ENCODE peak calls at places on chromosomes 4 and X, in six cellular contexts. One of them, this sample, is unnamed.
A peak's percentile ranks its signal among the peaks of the same experiment; 100 is the strongest.

GRCh38 chr4:48388504-48389154 is 47.3 kb downstream of the SLAIN2 start:
- DNase-seq in astrocyte of the spinal cord: peak; percentile 22
- DNase-seq in cardiac fibroblast: peak; percentile 44
- DNase-seq in body of pancreas: no peak
- DNase-seq in left ventricle myocardium inferior: no peak
- DNase-seq in cardiac muscle cell: peak; percentile 45
- DNase-seq in this sample: peak; percentile 73

GRCh38 chr4:156584100-156584499 is 387.5 kb downstream of the PDGFC start:
- DNase-seq in body of pancreas: no peak
- DNase-seq in astrocyte of the spinal cord: no peak
- DNase-seq in cardiac fibroblast: no peak
- DNase-seq in left ventricle myocardium inferior: no peak
- DNase-seq in cardiac muscle cell: peak; percentile 52
- DNase-seq in this sample: no peak

GRCh38 chr4:13322681-13323101 is 161.4 kb downstream of the RAB28 start:
- DNase-seq in body of pancreas: no peak
- DNase-seq in astrocyte of the spinal cord: peak; percentile 89
- DNase-seq in cardiac muscle cell: peak; percentile 94
- DNase-seq in cardiac fibroblast: peak; percentile 95
- DNase-seq in left ventricle myocardium inferior: no peak
- DNase-seq in this sample: peak; percentile 79

GRCh38 chr4:5712931-5713330 is 1.9 kb downstream of the EVC start:
- DNase-seq in cardiac muscle cell: no peak
- DNase-seq in cardiac fibroblast: no peak
- DNase-seq in body of pancreas: no peak
- DNase-seq in astrocyte of the spinal cord: no peak
- DNase-seq in left ventricle myocardium inferior: no peak
- DNase-seq in this sample: no peak

GRCh38 chrX:18702362-18703195 is 4.9 kb upstream of the PPEF1 start:
- DNase-seq in left ventricle myocardium inferior: no peak
- DNase-seq in cardiac muscle cell: peak; percentile 75
- DNase-seq in body of pancreas: no peak
- DNase-seq in astrocyte of the spinal cord: peak; percentile 43
- DNase-seq in cardiac fibroblast: peak; percentile 85
- DNase-seq in this sample: peak; percentile 49

GRCh38 chrX:150364347-150365050 is 1.4 kb downstream of the MAMLD1 start:
- DNase-seq in cardiac fibroblast: no peak
- DNase-seq in cardiac muscle cell: peak; percentile 19
- DNase-seq in left ventricle myocardium inferior: peak; percentile 16
- DNase-seq in body of pancreas: peak; percentile 34
- DNase-seq in astrocyte of the spinal cord: peak; percentile 1
- DNase-seq in this sample: no peak

GRCh38 chrX:63747331-63747730 is 37.7 kb downstream of the ARHGEF9 start:
- DNase-seq in cardiac fibroblast: peak; percentile 71
- DNase-seq in cardiac muscle cell: peak; percentile 68
- DNase-seq in body of pancreas: no peak
- DNase-seq in left ventricle myocardium inferior: no peak
- DNase-seq in astrocyte of the spinal cord: peak; percentile 57
- DNase-seq in this sample: peak; percentile 78

GRCh38 chrX:12975999-12976558 is 1.2 kb downstream of the TMSB4X start:
- DNase-seq in astrocyte of the spinal cord: peak; percentile 56
- DNase-seq in left ventricle myocardium inferior: peak; percentile 37
- DNase-seq in cardiac muscle cell: peak; percentile 68
- DNase-seq in cardiac fibroblast: peak; percentile 69
- DNase-seq in body of pancreas: peak; percentile 42
- DNase-seq in this sample: no peak

GRCh38 chrX:136055651-136056221 is 70.5 kb downstream of the SLC9A6 start:
- DNase-seq in cardiac fibroblast: peak; percentile 82
- DNase-seq in body of pancreas: no peak
- DNase-seq in cardiac muscle cell: peak; percentile 78
- DNase-seq in left ventricle myocardium inferior: no peak
- DNase-seq in astrocyte of the spinal cord: peak; percentile 73
- DNase-seq in this sample: peak; percentile 87

GRCh38 chrX:7927259-7928167 is at the start of gene PNPLA4:
- DNase-seq in cardiac muscle cell: peak; percentile 83
- DNase-seq in left ventricle myocardium inferior: peak; percentile 77
- DNase-seq in cardiac fibroblast: peak; percentile 84
- DNase-seq in astrocyte of the spinal cord: peak; percentile 85
- DNase-seq in body of pancreas: peak; percentile 93
- DNase-seq in this sample: peak; percentile 68

GRCh38 chr4:102780476-102781144 is 19.8 kb upstream of the MANBA start:
- DNase-seq in body of pancreas: no peak
- DNase-seq in left ventricle myocardium inferior: no peak
- DNase-seq in cardiac muscle cell: peak; percentile 20
- DNase-seq in cardiac fibroblast: no peak
- DNase-seq in astrocyte of the spinal cord: no peak
- DNase-seq in this sample: peak; percentile 79

GRCh38 chr4:129342820-129343219 is 246.9 kb downstream of the C4orf33 start:
- DNase-seq in left ventricle myocardium inferior: no peak
- DNase-seq in body of pancreas: no peak
- DNase-seq in cardiac fibroblast: peak; percentile 88
- DNase-seq in astrocyte of the spinal cord: peak; percentile 74
- DNase-seq in cardiac muscle cell: peak; percentile 91
- DNase-seq in this sample: peak; percentile 86

GRCh38 chrX:134013092-134013497 is 27.7 kb upstream of the GPC3 start:
- DNase-seq in left ventricle myocardium inferior: no peak
- DNase-seq in astrocyte of the spinal cord: no peak
- DNase-seq in cardiac muscle cell: peak; percentile 70
- DNase-seq in body of pancreas: no peak
- DNase-seq in cardiac fibroblast: peak; percentile 57
- DNase-seq in this sample: peak; percentile 62

GRCh38 chr4:149638073-149638472 is 177.6 kb downstream of the IQCM start:
- DNase-seq in astrocyte of the spinal cord: peak; percentile 29
- DNase-seq in cardiac fibroblast: no peak
- DNase-seq in body of pancreas: no peak
- DNase-seq in cardiac muscle cell: no peak
- DNase-seq in left ventricle myocardium inferior: no peak
- DNase-seq in this sample: peak; percentile 49

GRCh38 chr4:184983660-184984356 is 34.5 kb upstream of the HELT start:
- DNase-seq in left ventricle myocardium inferior: peak; percentile 67
- DNase-seq in cardiac fibroblast: peak; percentile 32
- DNase-seq in cardiac muscle cell: peak; percentile 66
- DNase-seq in astrocyte of the spinal cord: peak; percentile 52
- DNase-seq in body of pancreas: peak; percentile 42
- DNase-seq in this sample: peak; percentile 63
- TF ChIP-seq CTCF in left ventricle myocardium inferior: peak; percentile 63
- TF ChIP-seq CTCF in cardiac fibroblast: peak; percentile 61
- TF ChIP-seq CTCF in cardiac muscle cell: peak; percentile 45
- TF ChIP-seq CTCF in astrocyte of the spinal cord: peak; percentile 47
- TF ChIP-seq CTCF in body of pancreas: peak; percentile 26
- TF ChIP-seq CTCF in this sample: peak; percentile 55

GRCh38 chr4:100114909-100115308 is 75.4 kb downstream of the DDIT4L start:
- DNase-seq in left ventricle myocardium inferior: no peak
- DNase-seq in astrocyte of the spinal cord: no peak
- DNase-seq in body of pancreas: no peak
- DNase-seq in cardiac muscle cell: no peak
- DNase-seq in cardiac fibroblast: no peak
- DNase-seq in this sample: no peak

GRCh38 chr4:100118213-100118612 is 72.1 kb downstream of the DDIT4L start:
- DNase-seq in body of pancreas: no peak
- DNase-seq in cardiac fibroblast: no peak
- DNase-seq in astrocyte of the spinal cord: no peak
- DNase-seq in cardiac muscle cell: no peak
- DNase-seq in left ventricle myocardium inferior: no peak
- DNase-seq in this sample: peak; percentile 26

GRCh38 chr4:100113732-100114131 is 76.5 kb downstream of the DDIT4L start:
- DNase-seq in cardiac fibroblast: no peak
- DNase-seq in body of pancreas: no peak
- DNase-seq in left ventricle myocardium inferior: no peak
- DNase-seq in cardiac muscle cell: no peak
- DNase-seq in astrocyte of the spinal cord: no peak
- DNase-seq in this sample: no peak

GRCh38 chr4:100117749-100118148 is 72.5 kb downstream of the DDIT4L start:
- DNase-seq in cardiac muscle cell: peak; percentile 15
- DNase-seq in body of pancreas: no peak
- DNase-seq in cardiac fibroblast: peak; percentile 13
- DNase-seq in astrocyte of the spinal cord: no peak
- DNase-seq in left ventricle myocardium inferior: no peak
- DNase-seq in this sample: no peak
- TF ChIP-seq CTCF in cardiac muscle cell: peak; percentile 27
- TF ChIP-seq CTCF in body of pancreas: no peak
- TF ChIP-seq CTCF in cardiac fibroblast: no peak
- TF ChIP-seq CTCF in astrocyte of the spinal cord: peak; percentile 8
- TF ChIP-seq CTCF in left ventricle myocardium inferior: no peak
- TF ChIP-seq CTCF in this sample: peak; percentile 9

DNA sequence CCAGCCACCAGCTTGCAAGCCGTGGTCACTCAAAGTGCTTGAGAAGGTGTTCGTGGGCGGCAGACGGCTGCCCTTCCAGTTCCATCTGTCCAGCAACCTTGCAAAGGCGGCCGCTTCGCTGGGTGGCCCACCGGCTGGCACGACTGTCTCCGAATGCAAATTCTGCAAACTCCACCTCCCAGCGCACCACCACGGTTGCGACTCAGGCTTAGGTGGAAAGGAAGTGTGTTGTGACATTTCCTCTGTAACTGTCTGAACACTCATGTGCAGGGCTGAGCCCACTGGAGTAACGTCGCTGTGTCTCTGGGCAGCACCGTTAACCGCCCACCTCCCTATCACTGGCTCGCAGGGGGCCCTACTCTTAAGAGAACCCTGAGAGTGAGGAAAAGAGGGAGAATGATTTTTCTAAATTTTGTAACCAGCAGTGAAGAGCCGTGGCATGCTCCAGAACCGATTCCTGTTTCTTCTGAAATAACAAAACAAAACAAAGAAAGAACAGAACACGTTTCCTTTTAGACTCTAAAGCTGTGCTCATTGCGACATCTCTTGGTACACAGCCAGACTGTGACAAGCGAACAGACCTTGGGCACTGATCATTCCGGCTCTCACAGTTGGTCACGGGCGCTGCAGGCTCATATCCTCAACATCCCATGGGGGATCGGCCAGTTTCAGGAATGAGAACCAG is at the start of gene P2RY8:
- DNase-seq in body of pancreas: peak; percentile 60
- DNase-seq in cardiac fibroblast: peak; percentile 28
- DNase-seq in left ventricle myocardium inferior: peak; percentile 49
- DNase-seq in astrocyte of the spinal cord: no peak
- DNase-seq in cardiac muscle cell: peak; percentile 55
- DNase-seq in this sample: peak; percentile 48
- TF ChIP-seq CTCF in body of pancreas: no peak
- TF ChIP-seq CTCF in cardiac fibroblast: no peak
- TF ChIP-seq CTCF in left ventricle myocardium inferior: no peak
- TF ChIP-seq CTCF in astrocyte of the spinal cord: no peak
- TF ChIP-seq CTCF in cardiac muscle cell: no peak
- TF ChIP-seq CTCF in this sample: no peak

GRCh38 chr4:15020502-15021286 is 18.4 kb downstream of the CPEB2 start:
- DNase-seq in body of pancreas: no peak
- DNase-seq in left ventricle myocardium inferior: no peak
- DNase-seq in cardiac muscle cell: no peak
- DNase-seq in cardiac fibroblast: no peak
- DNase-seq in astrocyte of the spinal cord: no peak
- DNase-seq in this sample: no peak
- TF ChIP-seq CTCF in body of pancreas: no peak
- TF ChIP-seq CTCF in left ventricle myocardium inferior: no peak
- TF ChIP-seq CTCF in cardiac muscle cell: no peak
- TF ChIP-seq CTCF in cardiac fibroblast: no peak
- TF ChIP-seq CTCF in astrocyte of the spinal cord: no peak
- TF ChIP-seq CTCF in this sample: no peak

GRCh38 chrX:23938690-23939089 is 30.9 kb downstream of the CXorf58 start:
- DNase-seq in astrocyte of the spinal cord: peak; percentile 15
- DNase-seq in left ventricle myocardium inferior: no peak
- DNase-seq in cardiac muscle cell: peak; percentile 55
- DNase-seq in cardiac fibroblast: peak; percentile 66
- DNase-seq in body of pancreas: no peak
- DNase-seq in this sample: peak; percentile 51

GRCh38 chrX:23935116-23935515 is 27.3 kb downstream of the CXorf58 start:
- DNase-seq in body of pancreas: no peak
- DNase-seq in cardiac fibroblast: peak; percentile 33
- DNase-seq in cardiac muscle cell: peak; percentile 17
- DNase-seq in astrocyte of the spinal cord: no peak
- DNase-seq in left ventricle myocardium inferior: no peak
- DNase-seq in this sample: peak; percentile 66

GRCh38 chrX:23937100-23937499 is 29.3 kb downstream of the CXorf58 start:
- DNase-seq in cardiac muscle cell: no peak
- DNase-seq in astrocyte of the spinal cord: no peak
- DNase-seq in left ventricle myocardium inferior: no peak
- DNase-seq in cardiac fibroblast: peak; percentile 13
- DNase-seq in body of pancreas: no peak
- DNase-seq in this sample: peak; percentile 50

GRCh38 chrX:23931149-23931604 is 23.4 kb downstream of the CXorf58 start:
- DNase-seq in left ventricle myocardium inferior: no peak
- DNase-seq in cardiac fibroblast: no peak
- DNase-seq in astrocyte of the spinal cord: no peak
- DNase-seq in body of pancreas: no peak
- DNase-seq in cardiac muscle cell: no peak
- DNase-seq in this sample: no peak

GRCh38 chrX:23936198-23936597 is 28.4 kb downstream of the CXorf58 start:
- DNase-seq in body of pancreas: no peak
- DNase-seq in astrocyte of the spinal cord: no peak
- DNase-seq in left ventricle myocardium inferior: no peak
- DNase-seq in cardiac muscle cell: no peak
- DNase-seq in cardiac fibroblast: no peak
- DNase-seq in this sample: no peak
- TF ChIP-seq CTCF in body of pancreas: no peak
- TF ChIP-seq CTCF in astrocyte of the spinal cord: no peak
- TF ChIP-seq CTCF in left ventricle myocardium inferior: no peak
- TF ChIP-seq CTCF in cardiac muscle cell: no peak
- TF ChIP-seq CTCF in cardiac fibroblast: no peak
- TF ChIP-seq CTCF in this sample: no peak

GRCh38 chr4:80434238-80434637 is 98.7 kb downstream of the CFAP299 start:
- DNase-seq in body of pancreas: no peak
- DNase-seq in cardiac muscle cell: peak; percentile 5
- DNase-seq in cardiac fibroblast: peak; percentile 6
- DNase-seq in astrocyte of the spinal cord: peak; percentile 57
- DNase-seq in left ventricle myocardium inferior: no peak
- DNase-seq in this sample: no peak
- TF ChIP-seq CTCF in body of pancreas: no peak
- TF ChIP-seq CTCF in cardiac muscle cell: no peak
- TF ChIP-seq CTCF in cardiac fibroblast: no peak
- TF ChIP-seq CTCF in astrocyte of the spinal cord: no peak
- TF ChIP-seq CTCF in left ventricle myocardium inferior: no peak
- TF ChIP-seq CTCF in this sample: no peak

GRCh38 chr4:16196482-16197393 is 29.5 kb downstream of the TAPT1 start:
- DNase-seq in left ventricle myocardium inferior: no peak
- DNase-seq in cardiac muscle cell: peak; percentile 78
- DNase-seq in cardiac fibroblast: peak; percentile 76
- DNase-seq in astrocyte of the spinal cord: peak; percentile 79
- DNase-seq in body of pancreas: no peak
- DNase-seq in this sample: peak; percentile 56
- TF ChIP-seq CTCF in left ventricle myocardium inferior: peak; percentile 58
- TF ChIP-seq CTCF in cardiac muscle cell: peak; percentile 51
- TF ChIP-seq CTCF in cardiac fibroblast: peak; percentile 50
- TF ChIP-seq CTCF in astrocyte of the spinal cord: peak; percentile 39
- TF ChIP-seq CTCF in body of pancreas: peak; percentile 51
- TF ChIP-seq CTCF in this sample: peak; percentile 35

GRCh38 chr4:182877326-182877883 is 39.8 kb downstream of the DCTD start:
- DNase-seq in cardiac fibroblast: no peak
- DNase-seq in left ventricle myocardium inferior: no peak
- DNase-seq in cardiac muscle cell: no peak
- DNase-seq in astrocyte of the spinal cord: no peak
- DNase-seq in body of pancreas: no peak
- DNase-seq in this sample: no peak
- TF ChIP-seq CTCF in cardiac fibroblast: no peak
- TF ChIP-seq CTCF in left ventricle myocardium inferior: no peak
- TF ChIP-seq CTCF in cardiac muscle cell: no peak
- TF ChIP-seq CTCF in astrocyte of the spinal cord: no peak
- TF ChIP-seq CTCF in body of pancreas: no peak
- TF ChIP-seq CTCF in this sample: no peak

GRCh38 chr4:140151700-140152014 is 2.3 kb downstream of the MAML3 start:
- DNase-seq in cardiac fibroblast: peak; percentile 89
- DNase-seq in body of pancreas: peak; percentile 90
- DNase-seq in left ventricle myocardium inferior: peak; percentile 78
- DNase-seq in cardiac muscle cell: peak; percentile 91
- DNase-seq in astrocyte of the spinal cord: peak; percentile 94
- DNase-seq in this sample: peak; percentile 69
- TF ChIP-seq CTCF in cardiac fibroblast: no peak
- TF ChIP-seq CTCF in body of pancreas: no peak
- TF ChIP-seq CTCF in left ventricle myocardium inferior: no peak
- TF ChIP-seq CTCF in cardiac muscle cell: no peak
- TF ChIP-seq CTCF in astrocyte of the spinal cord: no peak
- TF ChIP-seq CTCF in this sample: no peak

This sample was measured in fibroblast of mammary gland.